ENCODE peak calls at places on chromosome 5, in four cellular contexts. One of them, this sample, is unnamed.

GRCh38 chr5:10289353-10289752 is 18.3 kb downstream of the CMBL start:
- DNase-seq in choroid plexus epithelial cell: no peak
- DNase-seq in Panc1: no peak
- DNase-seq in astrocyte: no peak
- DNase-seq in this sample: peak

GRCh38 chr5:181059297-181060230 is 19.5 kb downstream of the BTNL9 start:
- DNase-seq in choroid plexus epithelial cell: no peak
- DNase-seq in Panc1: no peak
- DNase-seq in astrocyte: no peak
- DNase-seq in this sample: no peak

GRCh38 chr5:87383216-87383615 is 29.5 kb downstream of the CCNH start:
- DNase-seq in Panc1: no peak
- DNase-seq in choroid plexus epithelial cell: peak
- DNase-seq in astrocyte: peak
- DNase-seq in this sample: peak

GRCh38 chr5:138469540-138470321 is 4.5 kb downstream of the EGR1 start:
- DNase-seq in choroid plexus epithelial cell: peak
- DNase-seq in astrocyte: peak
- DNase-seq in Panc1: no peak
- DNase-seq in this sample: peak

GRCh38 chr5:139637438-139638089 is 10.6 kb upstream of the CXXC5 start:
- DNase-seq in astrocyte: peak
- DNase-seq in choroid plexus epithelial cell: peak
- DNase-seq in Panc1: no peak
- DNase-seq in this sample: peak

GRCh38 chr5:103345461-103345860 is 86.9 kb downstream of the MACIR start:
- DNase-seq in astrocyte: no peak
- DNase-seq in Panc1: no peak
- DNase-seq in choroid plexus epithelial cell: no peak
- DNase-seq in this sample: no peak

GRCh38 chr5:125180222-125180621 is 433.8 kb upstream of the ZNF608 start:
- DNase-seq in astrocyte: no peak
- DNase-seq in Panc1: no peak
- DNase-seq in choroid plexus epithelial cell: peak
- DNase-seq in this sample: peak

GRCh38 chr5:3201941-3202340 is 393.7 kb upstream of the IRX1 start:
- DNase-seq in astrocyte: no peak
- DNase-seq in Panc1: no peak
- DNase-seq in choroid plexus epithelial cell: no peak
- DNase-seq in this sample: no peak

GRCh38 chr5:139091439-139092156 is 106.6 kb downstream of the SIL1 start:
- DNase-seq in choroid plexus epithelial cell: peak
- DNase-seq in Panc1: no peak
- DNase-seq in astrocyte: no peak
- DNase-seq in this sample: peak

GRCh38 chr5:41793156-41793770 is 77.0 kb downstream of the OXCT1 start:
- DNase-seq in Panc1: no peak
- DNase-seq in choroid plexus epithelial cell: peak
- DNase-seq in astrocyte: peak
- DNase-seq in this sample: peak

GRCh38 chr5:180689071-180689694 is 39.8 kb upstream of the FLT4 start:
- DNase-seq in choroid plexus epithelial cell: peak
- DNase-seq in Panc1: no peak
- DNase-seq in astrocyte: no peak
- DNase-seq in this sample: no peak

GRCh38 chr5:159936686-159937329 is 20.5 kb downstream of the ADRA1B start:
- DNase-seq in choroid plexus epithelial cell: peak
- DNase-seq in Panc1: no peak
- DNase-seq in astrocyte: no peak
- DNase-seq in this sample: no peak

GRCh38 chr5:56088967-56089829 is 94.4 kb upstream of the IL6ST start:
- DNase-seq in Panc1: no peak
- DNase-seq in choroid plexus epithelial cell: peak
- DNase-seq in astrocyte: peak
- DNase-seq in this sample: peak

GRCh38 chr5:109173395-109173794 is 236.4 kb downstream of the PJA2 start:
- DNase-seq in astrocyte: no peak
- DNase-seq in choroid plexus epithelial cell: no peak
- DNase-seq in Panc1: no peak
- DNase-seq in this sample: no peak

GRCh38 chr5:127290019-127290945 is at the start of gene MEGF10:
- DNase-seq in choroid plexus epithelial cell: peak
- DNase-seq in astrocyte: peak
- DNase-seq in Panc1: no peak
- DNase-seq in this sample: peak

GRCh38 chr5:136137497-136138220 is 5.0 kb downstream of the SMAD5 start:
- DNase-seq in choroid plexus epithelial cell: no peak
- DNase-seq in Panc1: no peak
- DNase-seq in astrocyte: no peak
- DNase-seq in this sample: peak

GRCh38 chr5:150503977-150504620 is 3.8 kb upstream of the NDST1 start:
- DNase-seq in choroid plexus epithelial cell: no peak
- DNase-seq in Panc1: no peak
- DNase-seq in astrocyte: no peak
- DNase-seq in this sample: peak

GRCh38 chr5:172293054-172293744 is 9.6 kb upstream of the UBTD2 start:
- DNase-seq in choroid plexus epithelial cell: peak
- DNase-seq in Panc1: peak
- DNase-seq in astrocyte: peak
- DNase-seq in this sample: peak

GRCh38 chr5:173045481-173045880 is 10.7 kb upstream of the CREBRF start:
- DNase-seq in choroid plexus epithelial cell: no peak
- DNase-seq in astrocyte: no peak
- DNase-seq in Panc1: no peak
- DNase-seq in this sample: no peak

GRCh38 chr5:23208959-23209431 is 298.4 kb upstream of the PRDM9 start:
- DNase-seq in Panc1: peak
- DNase-seq in astrocyte: no peak
- DNase-seq in choroid plexus epithelial cell: peak
- DNase-seq in this sample: no peak

DNA sequence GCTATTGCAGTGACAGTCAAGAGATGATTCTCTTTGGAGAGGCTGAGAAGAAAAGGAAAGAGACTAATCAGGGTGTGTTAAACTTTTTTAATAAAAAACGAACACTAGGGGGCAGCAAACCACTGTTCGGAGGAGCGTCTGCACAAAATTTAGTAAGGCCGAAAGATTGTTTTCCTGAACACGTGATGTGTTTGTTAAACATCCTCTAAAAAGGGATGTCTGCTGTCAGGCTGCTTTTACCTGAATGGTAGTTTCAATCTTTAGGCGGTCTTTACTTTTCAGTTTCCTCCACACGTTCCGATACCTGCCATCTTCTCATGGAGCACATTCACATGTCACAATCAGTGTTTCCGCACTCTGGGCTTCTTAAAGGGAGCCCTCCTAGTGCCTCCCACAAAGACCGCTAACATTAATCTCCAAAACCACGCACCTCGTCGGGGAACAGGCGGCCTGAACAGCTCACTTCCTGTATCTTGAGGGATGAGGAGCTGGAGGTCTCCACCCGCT is 125.2 kb downstream of the GPBP1 start:
- DNase-seq in Panc1: peak
- DNase-seq in astrocyte: peak
- DNase-seq in choroid plexus epithelial cell: peak
- DNase-seq in this sample: peak
- H3K4me3 ChIP-seq in Panc1: no peak
- H3K4me3 ChIP-seq in astrocyte: no peak
- H3K4me3 ChIP-seq in choroid plexus epithelial cell: no peak
- H3K4me3 ChIP-seq in this sample: peak

DNA sequence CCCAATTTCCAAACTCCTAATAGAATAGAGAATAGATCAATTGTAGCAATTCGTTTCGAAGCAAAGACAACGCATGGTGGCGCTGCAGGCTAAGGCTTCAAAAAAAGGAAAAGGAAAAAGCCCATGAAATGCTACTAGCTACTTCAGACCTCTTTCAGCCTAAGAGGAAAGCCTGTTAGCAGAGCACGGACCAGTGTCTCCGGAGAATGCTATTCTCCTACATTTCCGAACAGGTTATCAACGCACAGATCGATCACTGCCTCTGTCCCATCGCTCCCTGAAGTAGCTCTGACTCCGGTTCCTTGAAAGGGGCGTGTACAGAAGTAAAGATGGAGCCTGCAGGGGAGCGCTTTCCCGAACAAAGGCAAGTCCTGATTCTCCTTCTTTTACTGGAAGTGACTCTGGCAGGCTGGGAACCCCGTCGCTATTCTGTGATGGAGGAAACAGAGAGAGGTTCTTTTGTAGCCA is at the start of gene PCDHB15:
- DNase-seq in astrocyte: peak
- DNase-seq in Panc1: no peak
- DNase-seq in choroid plexus epithelial cell: no peak
- DNase-seq in this sample: no peak
- H3K4me3 ChIP-seq in astrocyte: no peak
- H3K4me3 ChIP-seq in Panc1: no peak
- H3K4me3 ChIP-seq in choroid plexus epithelial cell: no peak
- H3K4me3 ChIP-seq in this sample: no peak

DNA sequence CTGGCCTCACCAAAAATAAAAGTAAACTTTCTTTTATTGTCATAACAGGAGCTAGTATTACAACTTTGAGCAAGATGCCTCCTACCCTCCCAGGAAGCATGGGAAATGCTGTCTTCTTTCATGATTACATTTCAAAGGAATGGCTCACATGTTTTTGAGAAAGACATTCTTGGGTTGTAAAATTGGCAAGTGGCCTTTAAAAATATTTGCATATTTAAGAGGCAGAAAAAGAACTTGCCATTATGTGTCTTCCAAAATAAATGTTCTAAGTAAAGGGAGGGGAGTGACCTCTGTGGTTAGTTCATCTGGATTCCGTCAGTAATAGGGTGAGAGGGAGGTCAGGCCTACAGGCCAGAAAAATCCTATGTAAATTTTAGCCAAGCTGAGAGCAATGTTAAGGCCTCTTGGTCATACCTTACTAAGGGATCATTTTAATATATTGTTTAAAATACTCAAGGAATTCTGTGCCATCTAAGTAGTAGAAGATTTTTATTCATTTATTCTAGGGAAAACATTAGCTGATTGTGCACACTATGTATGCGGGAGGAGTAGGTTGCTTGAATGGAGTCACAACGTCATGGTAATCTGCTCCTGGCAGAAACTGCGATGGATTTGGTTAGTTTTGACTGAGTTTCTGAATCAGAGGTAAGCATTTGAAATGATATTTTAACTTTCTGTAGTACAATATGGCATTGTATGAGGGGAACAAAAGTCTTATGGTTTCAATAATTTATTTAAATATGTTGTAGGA is 1485.7 kb upstream of the CDH9 start:
- DNase-seq in choroid plexus epithelial cell: peak
- DNase-seq in astrocyte: peak
- DNase-seq in Panc1: peak
- DNase-seq in this sample: peak
- H3K4me3 ChIP-seq in choroid plexus epithelial cell: no peak
- H3K4me3 ChIP-seq in astrocyte: no peak
- H3K4me3 ChIP-seq in Panc1: no peak
- H3K4me3 ChIP-seq in this sample: no peak

DNA sequence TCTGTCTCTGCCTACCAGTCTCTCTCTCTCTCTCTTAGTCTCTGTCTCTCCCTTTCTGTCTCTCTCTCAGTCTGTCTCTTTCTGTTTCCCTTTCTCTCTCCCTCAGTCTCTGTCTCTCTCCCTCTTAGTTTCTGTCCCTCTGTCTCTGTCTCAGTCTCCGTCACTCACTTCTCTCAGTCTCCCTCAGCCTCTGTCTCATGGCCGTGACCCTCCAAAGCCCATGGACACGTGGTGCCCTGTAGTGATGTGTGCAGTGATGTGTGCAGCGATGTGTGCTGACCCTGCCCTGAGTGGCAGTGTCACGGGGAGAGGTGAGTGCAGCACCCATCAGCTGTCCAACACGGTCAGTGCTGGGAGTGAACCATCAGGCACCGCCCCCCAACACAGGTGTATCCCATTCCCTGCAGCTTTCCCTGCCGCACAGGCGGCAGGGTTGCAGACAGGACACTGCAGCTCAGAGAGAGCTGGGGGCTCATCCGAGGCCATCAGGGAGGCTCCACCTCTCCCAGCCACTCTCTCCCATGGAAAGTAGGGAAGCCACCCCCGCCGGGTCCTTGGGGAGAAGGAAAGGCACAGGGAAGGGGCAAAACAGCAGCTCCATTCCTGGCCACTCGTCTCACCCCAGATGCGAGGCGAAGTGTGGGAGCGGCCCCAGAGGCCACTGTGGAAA is 794 bp upstream of the LRRC14B start:
- DNase-seq in choroid plexus epithelial cell: no peak
- DNase-seq in Panc1: no peak
- DNase-seq in astrocyte: no peak
- DNase-seq in this sample: no peak
- H3K4me3 ChIP-seq in choroid plexus epithelial cell: no peak
- H3K4me3 ChIP-seq in Panc1: no peak
- H3K4me3 ChIP-seq in astrocyte: no peak
- H3K4me3 ChIP-seq in this sample: no peak

This sample was measured in AG10803.